ENCODE peak calls at places on chromosomes 2 and 18, in five cellular contexts. V is AG04450, H is natural killer cell, M is OCI-LY7, G is HFF-Myc. C is an unnamed sample.
A peak's percentile ranks its signal among the peaks of the same experiment; 100 is the strongest.

GRCh38 chr2:215436705-215437570 is 1.1 kb upstream of the FN1 start:
- DNase-seq in V (no peak), H (no peak), M (no peak), G (no peak), C (no peak)

GRCh38 chr2:146623771-146624170 is 1221.1 kb upstream of the ACVR2A start:
- DNase-seq in V (peak; percentile 48), H (no peak), M (no peak), G (no peak), C (no peak)

GRCh38 chr2:191929288-191929687 is 82.4 kb upstream of the CAVIN2 start:
- DNase-seq in V (no peak), H (no peak), M (no peak), G (no peak), C (no peak)

GRCh38 chr2:150911766-150912280 is 349.8 kb downstream of the RBM43 start:
- DNase-seq in V (peak; percentile 85), H (no peak), M (no peak), G (peak; percentile 44), C (no peak)

GRCh38 chr18:41967680-41968079 is 12.6 kb downstream of the PIK3C3 start:
- DNase-seq in V (no peak), H (no peak), M (no peak), G (no peak), C (no peak)

GRCh38 chr2:119011162-119011909 is 69.3 kb downstream of the MARCO start:
- DNase-seq in V (no peak), H (no peak), M (no peak), G (no peak), C (no peak)

GRCh38 chr2:73986085-73986680 is 1.5 kb downstream of the TET3 start:
- DNase-seq in V (no peak), H (no peak), M (peak; percentile 43), G (no peak), C (peak; percentile 30)

GRCh38 chr18:46891742-46892214 is 25.5 kb downstream of the PIAS2 start:
- DNase-seq in V (no peak), H (no peak), M (peak; percentile 11), G (no peak), C (no peak)

GRCh38 chr2:170477630-170478029 is 237.5 kb upstream of the SP5 start:
- DNase-seq in V (no peak), H (no peak), M (no peak), G (no peak), C (no peak)

GRCh38 chr2:100818003-100818605 is 1.8 kb upstream of the NPAS2 start:
- DNase-seq in V (no peak), H (no peak), M (no peak), G (no peak), C (no peak)

GRCh38 chr18:35051978-35052377 is 10.8 kb downstream of the MAPRE2 start:
- DNase-seq in V (no peak), H (no peak), M (no peak), G (no peak), C (no peak)

GRCh38 chr2:61125123-61125710 is 36.8 kb upstream of the C2orf74 start:
- DNase-seq in V (no peak), H (no peak), M (peak; percentile 27), G (no peak), C (no peak)

GRCh38 chr2:42342061-42342794 is 18.8 kb downstream of the COX7A2L start:
- DNase-seq in V (peak; percentile 51), H (no peak), M (no peak), G (peak; percentile 71), C (no peak)

GRCh38 chr2:28408764-28409599 is 16.3 kb downstream of the FOSL2 start:
- DNase-seq in V (no peak), H (peak; percentile 85), M (no peak), G (no peak), C (no peak)

GRCh38 chr2:161041356-161041755 is 118.9 kb upstream of the TANK start:
- DNase-seq in V (no peak), H (no peak), M (no peak), G (no peak), C (no peak)

GRCh38 chr2:206160807-206161179 is 1.1 kb downstream of the EEF1B2 start:
- DNase-seq in V (no peak), H (no peak), M (peak; percentile 15), G (no peak), C (no peak)

GRCh38 chr2:106596844-106597243 is 109.7 kb downstream of the CD8B2 start:
- DNase-seq in V (no peak), H (no peak), M (peak; percentile 3), G (no peak), C (no peak)

GRCh38 chr2:219279916-219280516 is 850 bp downstream of the DNAJB2 start:
- DNase-seq in V (no peak), H (no peak), M (peak; percentile 90), G (no peak), C (no peak)

GRCh38 chr2:226529556-226529955 is 270.1 kb downstream of the IRS1 start:
- DNase-seq in V (no peak), H (no peak), M (no peak), G (no peak), C (no peak)

GRCh38 chr2:179263460-179264237 is 983 bp downstream of the SESTD1 start:
- DNase-seq in V (no peak), H (peak; percentile 19), M (peak; percentile 19), G (no peak), C (peak; percentile 43)

GRCh38 chr2:3443685-3444084 is 64.2 kb downstream of the TRAPPC12 start:
- DNase-seq in V (no peak), H (no peak), M (peak; percentile 8), G (no peak), C (no peak)

GRCh38 chr2:234705108-234705507 is 208.2 kb upstream of the ARL4C start:
- DNase-seq in V (peak; percentile 24), H (no peak), M (no peak), G (no peak), C (no peak)

GRCh38 chr2:55421326-55421725 is 1.7 kb upstream of the CCDC88A start:
- DNase-seq in V (no peak), H (no peak), M (no peak), G (no peak), C (no peak)

GRCh38 chr2:196295005-196295404 is 123.6 kb upstream of the STK17B start:
- DNase-seq in V (no peak), H (no peak), M (no peak), G (no peak), C (no peak)

GRCh38 chr18:70671889-70672551 is 383.2 kb downstream of the SOCS6 start:
- DNase-seq in V (no peak), H (no peak), M (peak; percentile 10), G (no peak), C (no peak)

GRCh38 chr18:49055787-49056186 is 105.0 kb upstream of the SMAD7 start:
- DNase-seq in V (no peak), H (peak; percentile 67), M (peak; percentile 68), G (no peak), C (peak; percentile 25)

GRCh38 chr2:47888581-47889280 is 17.6 kb downstream of the FBXO11 start:
- DNase-seq in V (no peak), H (no peak), M (no peak), G (no peak), C (no peak)

GRCh38 chr2:160429248-160430000 is 64.2 kb downstream of the RBMS1 start:
- DNase-seq in V (no peak), H (no peak), M (peak; percentile 79), G (peak; percentile 56), C (no peak)

GRCh38 chr2:98444436-98445166 is at the start of gene INPP4A:
- DNase-seq in V (no peak), H (peak; percentile 73), M (peak; percentile 85), G (no peak), C (peak; percentile 79)

GRCh38 chr2:225040862-225041209 is 1.4 kb downstream of the DOCK10 start:
- DNase-seq in V (no peak), H (peak; percentile 44), M (peak; percentile 55), G (no peak), C (no peak)

GRCh38 chr2:219912530-219912929 is 285.1 kb downstream of the SLC4A3 start:
- DNase-seq in V (peak; percentile 23), H (no peak), M (no peak), G (no peak), C (no peak)

GRCh38 chr2:231720971-231721640 is 12.8 kb downstream of the PTMA start:
- DNase-seq in V (no peak), H (no peak), M (peak; percentile 62), G (no peak), C (no peak)
- TF ChIP-seq CTCF in V (no peak), H (no peak), M (peak; percentile 46), G (no peak), C (no peak)

GRCh38 chr2:238638982-238639341 is 208.9 kb upstream of the TWIST2 start:
- DNase-seq in V (no peak), H (no peak), M (no peak), G (no peak), C (no peak)
- TF ChIP-seq CTCF in V (no peak), H (no peak), M (no peak), G (no peak), C (no peak)

GRCh38 chr18:76633504-76634259 is 138.6 kb upstream of the ZNF516 start:
- DNase-seq in V (no peak), H (no peak), M (no peak), G (no peak), C (no peak)
- TF ChIP-seq CTCF in V (no peak), H (no peak), M (peak; percentile 10), G (no peak), C (no peak)

GRCh38 chr18:32670727-32671126 is 102.1 kb downstream of the KLHL14 start:
- DNase-seq in V (no peak), H (no peak), M (no peak), G (no peak), C (no peak)

GRCh38 chr18:32674491-32674890 is 98.3 kb downstream of the KLHL14 start:
- DNase-seq in V (no peak), H (no peak), M (peak; percentile 25), G (no peak), C (no peak)

GRCh38 chr18:32669549-32670165 is 103.2 kb downstream of the KLHL14 start:
- DNase-seq in V (no peak), H (no peak), M (peak; percentile 1), G (no peak), C (no peak)
- TF ChIP-seq CTCF in V (peak; percentile 6), H (no peak), M (peak; percentile 39), G (peak; percentile 9), C (no peak)

DNA sequence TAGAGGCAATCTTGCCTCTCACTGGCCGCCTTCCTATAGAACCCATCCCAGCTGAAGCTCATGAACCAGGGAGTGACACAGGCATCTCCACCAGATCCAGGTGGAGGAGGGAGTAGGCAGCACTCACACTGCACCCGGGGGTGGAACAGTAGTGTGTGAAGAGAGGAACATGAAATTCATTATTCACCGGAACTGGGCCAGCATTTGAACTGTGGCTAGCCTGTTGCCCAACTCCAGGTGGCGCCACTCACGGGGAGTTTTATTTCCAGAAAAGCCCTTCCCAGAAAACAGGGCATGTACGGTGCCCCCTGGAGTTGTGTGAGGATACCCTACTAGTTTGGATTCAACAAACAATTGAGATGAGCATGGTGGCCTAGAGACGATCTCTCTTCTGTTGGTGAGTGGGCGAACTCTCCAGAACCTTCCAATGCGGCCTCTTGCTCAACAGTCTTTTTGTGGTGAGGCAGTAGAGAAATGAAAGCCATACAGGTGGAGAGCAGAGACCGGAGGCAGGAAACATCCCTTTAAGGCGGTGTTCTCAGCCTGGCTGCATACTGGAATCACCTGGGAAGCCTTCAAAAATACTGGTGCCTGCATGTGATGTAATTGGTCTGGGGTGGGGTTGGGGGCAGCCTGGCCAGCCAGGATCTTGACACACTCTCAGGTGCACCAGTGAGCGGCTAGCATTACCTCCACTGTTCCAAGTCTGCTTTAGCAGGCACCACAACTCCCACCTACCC is 73.5 kb upstream of the NEDD4L start:
- DNase-seq in V (no peak), H (no peak), M (no peak), G (no peak), C (no peak)
- TF ChIP-seq CTCF in V (peak; percentile 21), H (no peak), M (peak; percentile 30), G (peak; percentile 60), C (no peak)

C was measured in activated B cell treated with CpG ODN at 0.5 μM for 24 hours.